ENCODE peak calls at places on chromosome 2, in four cellular contexts. B is kidney, Y is brain microvascular endothelial cell, A is suprapubic skin. M is an unnamed sample.

GRCh38 chr2:167928434-167928833 is 319.0 kb downstream of the STK39 start:
- DNase-seq in A (no peak), B (no peak), Y (no peak), M (no peak)

GRCh38 chr2:30683240-30683956 is 123.8 kb downstream of the CAPN13 start:
- DNase-seq in B (no peak), Y (no peak), A (no peak), M (no peak)

GRCh38 chr2:10487144-10488104 is 39.3 kb upstream of the ODC1 start:
- DNase-seq in A (peak), Y (no peak), B (no peak), M (no peak)

GRCh38 chr2:197209274-197209673 is 101.3 kb downstream of the ANKRD44 start:
- DNase-seq in A (no peak), Y (no peak), B (no peak), M (no peak)

GRCh38 chr2:152925540-152926448 is 207.4 kb downstream of the ARL6IP6 start:
- DNase-seq in Y (no peak), B (no peak), A (no peak), M (no peak)

GRCh38 chr2:205187731-205188130 is 494.6 kb upstream of the NRP2 start:
- DNase-seq in B (no peak), Y (no peak), A (no peak), M (no peak)

GRCh38 chr2:218691234-218691633 is 19.3 kb downstream of the STK36 start:
- DNase-seq in B (no peak), Y (no peak), A (no peak), M (no peak)

GRCh38 chr2:128687551-128687945 is 368.9 kb upstream of the HS6ST1 start:
- DNase-seq in B (no peak), Y (no peak), A (no peak), M (no peak)

GRCh38 chr2:174888646-174889271 is 116.4 kb downstream of the CHN1 start:
- DNase-seq in B (no peak), Y (peak), A (no peak), M (no peak)

GRCh38 chr2:222919841-222920609 is 59.2 kb downstream of the ACSL3 start:
- DNase-seq in A (no peak), B (no peak), Y (peak), M (no peak)

GRCh38 chr2:5304640-5305039 is 387.5 kb upstream of the SOX11 start:
- DNase-seq in Y (no peak), A (no peak), B (no peak), M (no peak)

GRCh38 chr2:191800874-191801273 is 46.0 kb downstream of the CAVIN2 start:
- DNase-seq in A (no peak), Y (no peak), B (no peak), M (no peak)

GRCh38 chr2:108423502-108424251 is 25.3 kb upstream of the GCC2 start:
- DNase-seq in B (no peak), Y (no peak), A (no peak), M (no peak)

GRCh38 chr2:70920367-70920715 is 15.4 kb upstream of the ATP6V1B1 start:
- DNase-seq in Y (no peak), B (no peak), A (peak), M (peak)

GRCh38 chr2:219475697-219476604 is 22.7 kb upstream of the GMPPA start:
- DNase-seq in B (peak), Y (peak), A (no peak), M (no peak)

GRCh38 chr2:240909216-240909974 is 3.3 kb downstream of the CROCC2 start:
- DNase-seq in A (no peak), Y (no peak), B (no peak), M (no peak)

GRCh38 chr2:19171409-19171808 is 187.0 kb downstream of the OSR1 start:
- DNase-seq in A (no peak), Y (no peak), B (no peak), M (no peak)

GRCh38 chr2:46848446-46848845 is 67.2 kb downstream of the MCFD2 start:
- DNase-seq in B (peak), A (no peak), Y (no peak), M (no peak)

GRCh38 chr2:29367986-29368677 is 252.9 kb downstream of the CLIP4 start:
- DNase-seq in A (no peak), Y (peak), B (no peak), M (no peak)

GRCh38 chr2:239473211-239473805 is 72.5 kb upstream of the HDAC4 start:
- DNase-seq in A (peak), Y (no peak), B (peak), M (peak)

GRCh38 chr2:226873051-226873620 is 37.3 kb downstream of the RHBDD1 start:
- DNase-seq in B (no peak), A (no peak), Y (peak), M (no peak)

GRCh38 chr2:45404807-45405297 is 206.2 kb downstream of the SRBD1 start:
- DNase-seq in Y (no peak), A (no peak), B (no peak), M (no peak)

GRCh38 chr2:113156278-113157107 is 17.3 kb upstream of the PSD4 start:
- DNase-seq in B (no peak), Y (no peak), A (no peak), M (no peak)

GRCh38 chr2:188382107-188382506 is 90.4 kb downstream of the GULP1 start:
- DNase-seq in B (no peak), Y (peak), A (no peak), M (no peak)

GRCh38 chr2:9474361-9475117 is at the start of gene IAH1:
- DNase-seq in A (no peak), Y (no peak), B (peak), M (no peak)

GRCh38 chr2:239271471-239272255 is 129.2 kb downstream of the HDAC4 start:
- DNase-seq in B (no peak), A (peak), Y (no peak), M (no peak)

GRCh38 chr2:127216593-127216992 is 3.5 kb downstream of the CYP27C1 start:
- DNase-seq in A (no peak), B (no peak), Y (no peak), M (no peak)

GRCh38 chr2:219544567-219544966 is 739 bp downstream of the TMEM198 start:
- DNase-seq in B (no peak), Y (no peak), A (no peak), M (no peak)

GRCh38 chr2:8248623-8248957 is 433.3 kb upstream of the ID2 start:
- DNase-seq in A (no peak), B (no peak), Y (no peak), M (no peak)

GRCh38 chr2:239245872-239246701 is 154.7 kb downstream of the HDAC4 start:
- DNase-seq in A (peak), B (peak), Y (no peak), M (peak)

GRCh38 chr2:16508061-16508851 is 157.4 kb downstream of the CYRIA start:
- DNase-seq in A (no peak), Y (no peak), B (peak), M (no peak)

GRCh38 chr2:134127496-134127895 is 126.4 kb upstream of the MGAT5 start:
- DNase-seq in B (no peak), Y (no peak), A (no peak), M (no peak)

GRCh38 chr2:113126845-113127645 is at the start of gene IL1RN:
- DNase-seq in B (no peak), Y (no peak), A (no peak), M (no peak)

GRCh38 chr2:159595410-159596046 is 20.8 kb downstream of the BAZ2B start:
- DNase-seq in Y (no peak), B (no peak), A (no peak), M (no peak)

GRCh38 chr2:145020694-145021093 is 500.8 kb upstream of the ZEB2 start:
- DNase-seq in B (no peak), Y (no peak), A (no peak), M (no peak)

GRCh38 chr2:240996161-240996833 is 2.1 kb upstream of the SNED1 start:
- DNase-seq in Y (no peak), A (peak), B (peak), M (peak)

GRCh38 chr2:13652531-13653313 is 936.0 kb downstream of the TRIB2 start:
- DNase-seq in Y (peak), B (no peak), A (no peak), M (no peak)

GRCh38 chr2:194383404-194383803 is 1273.6 kb upstream of the SLC39A10 start:
- DNase-seq in Y (no peak), B (no peak), A (no peak), M (no peak)

GRCh38 chr2:233928594-233929351 is 11.6 kb downstream of the TRPM8 start:
- DNase-seq in A (no peak), B (no peak), Y (peak), M (no peak)
- TF ChIP-seq CTCF in A (peak), B (peak), Y (peak), M (peak)

GRCh38 chr2:136126527-136126926 is 8.6 kb upstream of the CXCR4 start:
- DNase-seq in Y (no peak), B (no peak), A (no peak), M (no peak)
- TF ChIP-seq CTCF in Y (no peak), B (no peak), A (no peak), M (no peak)

GRCh38 chr2:233643128-233643527 is 6.9 kb downstream of the UGT1A10 start:
- DNase-seq in B (no peak), Y (no peak), A (no peak), M (no peak)

GRCh38 chr2:233639860-233640259 is 3.6 kb downstream of the UGT1A10 start:
- DNase-seq in Y (no peak), A (no peak), B (no peak), M (no peak)

DNA sequence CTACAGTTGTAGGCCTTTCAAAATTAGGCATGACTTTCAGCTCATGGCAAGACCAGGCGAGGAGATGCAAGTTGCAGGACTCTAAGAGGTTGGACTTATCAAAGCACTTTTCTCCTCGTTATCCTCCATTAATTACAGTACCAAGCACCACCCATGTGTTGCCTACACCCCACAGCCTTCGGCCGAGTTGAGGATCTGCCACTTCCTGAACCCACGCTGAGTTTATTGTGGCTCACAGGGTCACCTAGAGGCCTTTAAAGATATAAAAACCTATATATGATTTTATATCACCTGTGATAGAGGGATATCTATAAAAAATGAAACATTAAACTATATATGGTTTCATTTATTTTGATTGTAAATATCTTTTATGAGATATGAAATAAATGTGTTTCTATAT is 2.6 kb downstream of the UGT1A10 start:
- DNase-seq in B (no peak), A (no peak), Y (no peak), M (no peak)
- TF ChIP-seq CTCF in B (no peak), A (no peak), Y (no peak), M (no peak)

GRCh38 chr2:50878256-50878655 is 153.7 kb downstream of the NRXN1 start:
- DNase-seq in B (no peak), Y (no peak), A (no peak), M (no peak)

DNA sequence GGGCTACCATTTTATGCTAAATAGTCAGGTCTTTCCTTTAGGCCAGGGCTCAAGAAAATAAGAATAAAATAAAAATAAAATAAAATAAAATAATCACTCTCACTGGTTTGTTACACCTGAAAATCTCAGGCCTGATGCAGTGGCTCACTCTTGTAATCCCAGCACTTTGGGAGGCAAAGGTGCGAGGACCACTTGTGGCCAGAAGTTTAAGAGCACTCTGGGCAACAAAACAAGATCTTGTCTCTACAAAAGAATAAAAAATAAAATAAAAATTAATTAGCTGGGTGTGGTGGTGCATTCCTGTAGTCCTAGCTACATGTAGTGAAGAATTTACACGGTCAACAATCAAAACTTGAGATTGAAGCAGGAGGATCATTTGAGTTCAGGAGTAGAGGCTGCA is 159.4 kb downstream of the NRXN1 start:
- DNase-seq in Y (no peak), A (no peak), B (no peak), M (no peak)
- TF ChIP-seq CTCF in Y (peak), A (no peak), B (no peak), M (no peak)

GRCh38 chr2:6845903-6846302 is 19.8 kb downstream of the CMPK2 start:
- DNase-seq in B (no peak), Y (no peak), A (no peak), M (no peak)
- TF ChIP-seq CTCF in B (no peak), Y (peak), A (no peak), M (peak)

DNA sequence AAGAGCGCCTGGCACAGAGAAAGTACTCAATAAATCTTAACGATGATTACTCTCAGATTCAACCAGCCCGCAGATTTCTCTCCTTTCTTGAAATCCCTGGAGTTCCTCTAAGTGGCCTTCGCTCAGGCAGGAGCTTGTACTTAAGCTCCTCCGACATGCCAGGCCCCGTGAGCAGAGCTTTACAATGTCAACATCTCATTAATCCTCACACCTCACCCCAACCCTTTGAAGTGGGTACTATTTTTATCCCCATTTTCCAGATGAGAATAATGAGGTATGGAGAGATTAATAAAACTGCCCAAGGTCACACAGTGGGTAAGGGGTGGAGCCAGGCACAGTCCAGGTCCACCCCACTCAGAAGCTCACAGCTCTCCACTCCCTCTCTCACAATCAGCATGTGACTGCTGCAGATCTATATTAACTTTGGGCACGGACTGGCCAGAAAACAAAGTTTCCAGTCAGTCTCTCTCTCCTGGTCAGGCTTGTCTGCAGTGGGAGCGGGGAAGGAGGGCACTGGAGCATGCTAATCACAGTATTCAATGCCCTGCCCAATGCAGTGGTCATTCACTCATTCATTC is 18.0 kb downstream of the DNMT3A start:
- DNase-seq in Y (no peak), B (no peak), A (no peak), M (no peak)
- TF ChIP-seq CTCF in Y (no peak), B (no peak), A (no peak), M (no peak)

DNA sequence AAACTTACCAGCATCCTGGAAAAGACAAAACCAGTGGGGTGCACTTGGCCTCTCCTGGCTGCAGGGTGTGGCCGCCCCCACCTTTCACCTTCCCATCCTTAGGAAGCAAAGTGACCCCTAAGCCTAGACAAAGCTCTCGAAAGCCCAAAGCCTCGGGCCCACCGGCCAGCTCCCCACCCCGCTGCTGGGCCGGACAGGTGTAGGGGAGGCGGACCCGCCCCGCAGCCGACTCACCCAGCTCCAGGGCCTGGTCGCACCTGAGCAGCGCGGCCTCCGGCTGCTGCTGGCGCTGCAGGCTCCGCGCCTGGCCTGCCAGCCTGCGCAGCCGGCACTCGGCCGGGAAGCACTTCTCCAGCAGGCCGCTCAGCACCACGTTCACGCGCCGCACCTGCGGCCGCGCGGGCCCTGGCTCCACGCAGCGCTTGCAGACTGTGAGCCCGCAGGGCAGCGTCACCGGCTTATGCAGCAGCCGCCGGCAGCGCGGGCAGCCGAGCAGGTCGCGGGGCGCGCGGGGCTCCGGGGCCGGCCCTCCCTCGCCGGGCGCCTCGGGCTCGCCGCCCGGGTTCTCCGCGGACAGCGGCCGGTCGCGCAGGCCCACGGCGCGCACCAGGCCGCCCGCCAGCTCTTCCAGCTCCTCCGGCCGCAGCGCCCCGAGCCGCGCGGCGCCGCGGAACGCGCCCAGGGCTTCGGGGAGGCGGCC is 970 bp downstream of the LONRF2 start:
- DNase-seq in Y (peak), A (no peak), B (peak), M (no peak)
- TF ChIP-seq CTCF in Y (peak), A (peak), B (peak), M (peak)

M was measured in chondrocyte.